ENCODE peak calls at places on chromosome 10, in nine cellular contexts. One of them, this sample, is unnamed.

GRCh38 chr10:109894516-109894915 is 28.8 kb downstream of the XPNPEP1 start:
- DNase-seq in nephron progenitor cell: no peak
- DNase-seq in GM23338: no peak
- DNase-seq in AG09309: peak
- DNase-seq in dorsolateral prefrontal cortex: peak
- DNase-seq in PC-3: no peak
- DNase-seq in mammary epithelial cell: peak
- DNase-seq in neural progenitor cell: no peak
- DNase-seq in tibial nerve: peak
- DNase-seq in this sample: no peak

GRCh38 chr10:92573091-92573797 is 649 bp downstream of the IDE start:
- DNase-seq in PC-3: peak
- DNase-seq in GM23338: peak
- DNase-seq in tibial nerve: no peak
- DNase-seq in dorsolateral prefrontal cortex: no peak
- DNase-seq in AG09309: no peak
- DNase-seq in nephron progenitor cell: peak
- DNase-seq in neural progenitor cell: peak
- DNase-seq in mammary epithelial cell: peak
- DNase-seq in this sample: no peak

GRCh38 chr10:33803248-33803647 is 468.8 kb upstream of the NRP1 start:
- DNase-seq in neural progenitor cell: no peak
- DNase-seq in nephron progenitor cell: no peak
- DNase-seq in mammary epithelial cell: peak
- DNase-seq in dorsolateral prefrontal cortex: no peak
- DNase-seq in PC-3: peak
- DNase-seq in AG09309: no peak
- DNase-seq in tibial nerve: no peak
- DNase-seq in GM23338: no peak
- DNase-seq in this sample: no peak

GRCh38 chr10:125982256-125982948 is 86.0 kb downstream of the FANK1 start:
- DNase-seq in GM23338: peak
- DNase-seq in AG09309: peak
- DNase-seq in dorsolateral prefrontal cortex: no peak
- DNase-seq in nephron progenitor cell: peak
- DNase-seq in tibial nerve: peak
- DNase-seq in PC-3: peak
- DNase-seq in neural progenitor cell: peak
- DNase-seq in mammary epithelial cell: peak
- DNase-seq in this sample: no peak

GRCh38 chr10:113970641-113971040 is 73.0 kb upstream of the ADRB1 start:
- DNase-seq in GM23338: no peak
- DNase-seq in AG09309: no peak
- DNase-seq in PC-3: no peak
- DNase-seq in tibial nerve: no peak
- DNase-seq in mammary epithelial cell: no peak
- DNase-seq in nephron progenitor cell: no peak
- DNase-seq in dorsolateral prefrontal cortex: no peak
- DNase-seq in neural progenitor cell: no peak
- DNase-seq in this sample: no peak

GRCh38 chr10:55742487-55742886 is 618.6 kb downstream of the ZWINT start:
- DNase-seq in GM23338: no peak
- DNase-seq in AG09309: no peak
- DNase-seq in dorsolateral prefrontal cortex: no peak
- DNase-seq in neural progenitor cell: no peak
- DNase-seq in mammary epithelial cell: no peak
- DNase-seq in nephron progenitor cell: no peak
- DNase-seq in PC-3: no peak
- DNase-seq in tibial nerve: no peak
- DNase-seq in this sample: no peak

GRCh38 chr10:17025444-17026295 is 103.9 kb downstream of the CUBN start:
- DNase-seq in nephron progenitor cell: no peak
- DNase-seq in neural progenitor cell: peak
- DNase-seq in tibial nerve: no peak
- DNase-seq in PC-3: peak
- DNase-seq in GM23338: no peak
- DNase-seq in dorsolateral prefrontal cortex: peak
- DNase-seq in mammary epithelial cell: peak
- DNase-seq in AG09309: peak
- DNase-seq in this sample: peak

GRCh38 chr10:59320370-59320769 is 42.0 kb downstream of the FAM13C start:
- DNase-seq in dorsolateral prefrontal cortex: no peak
- DNase-seq in GM23338: no peak
- DNase-seq in neural progenitor cell: no peak
- DNase-seq in PC-3: no peak
- DNase-seq in nephron progenitor cell: no peak
- DNase-seq in tibial nerve: no peak
- DNase-seq in AG09309: no peak
- DNase-seq in mammary epithelial cell: no peak
- DNase-seq in this sample: no peak

GRCh38 chr10:97827778-97828291 is 21.8 kb upstream of the GOLGA7B start:
- DNase-seq in GM23338: peak
- DNase-seq in nephron progenitor cell: no peak
- DNase-seq in dorsolateral prefrontal cortex: no peak
- DNase-seq in tibial nerve: no peak
- DNase-seq in mammary epithelial cell: peak
- DNase-seq in PC-3: peak
- DNase-seq in neural progenitor cell: no peak
- DNase-seq in AG09309: no peak
- DNase-seq in this sample: no peak
- TF ChIP-seq CTCF in GM23338: no peak
- TF ChIP-seq CTCF in nephron progenitor cell: no peak
- TF ChIP-seq CTCF in dorsolateral prefrontal cortex: no peak
- TF ChIP-seq CTCF in tibial nerve: no peak
- TF ChIP-seq CTCF in mammary epithelial cell: peak
- TF ChIP-seq CTCF in PC-3: no peak
- TF ChIP-seq CTCF in neural progenitor cell: no peak
- TF ChIP-seq CTCF in AG09309: no peak
- TF ChIP-seq CTCF in this sample: no peak

GRCh38 chr10:15083674-15084501 is 4.7 kb downstream of the ACBD7 start:
- DNase-seq in GM23338: no peak
- DNase-seq in mammary epithelial cell: no peak
- DNase-seq in PC-3: no peak
- DNase-seq in tibial nerve: no peak
- DNase-seq in dorsolateral prefrontal cortex: no peak
- DNase-seq in neural progenitor cell: no peak
- DNase-seq in nephron progenitor cell: no peak
- DNase-seq in AG09309: no peak
- DNase-seq in this sample: no peak

GRCh38 chr10:15091418-15091817 is 2.8 kb upstream of the ACBD7 start:
- DNase-seq in PC-3: no peak
- DNase-seq in mammary epithelial cell: no peak
- DNase-seq in AG09309: no peak
- DNase-seq in nephron progenitor cell: no peak
- DNase-seq in dorsolateral prefrontal cortex: no peak
- DNase-seq in neural progenitor cell: no peak
- DNase-seq in tibial nerve: no peak
- DNase-seq in GM23338: no peak
- DNase-seq in this sample: no peak

GRCh38 chr10:15084502-15084922 is 4.1 kb downstream of the ACBD7 start:
- DNase-seq in PC-3: peak
- DNase-seq in mammary epithelial cell: peak
- DNase-seq in GM23338: peak
- DNase-seq in neural progenitor cell: peak
- DNase-seq in tibial nerve: peak
- DNase-seq in nephron progenitor cell: no peak
- DNase-seq in AG09309: peak
- DNase-seq in dorsolateral prefrontal cortex: no peak
- DNase-seq in this sample: no peak

GRCh38 chr10:15092855-15093408 is 4.2 kb upstream of the RPP38 start:
- DNase-seq in tibial nerve: no peak
- DNase-seq in AG09309: no peak
- DNase-seq in PC-3: no peak
- DNase-seq in nephron progenitor cell: no peak
- DNase-seq in dorsolateral prefrontal cortex: no peak
- DNase-seq in neural progenitor cell: no peak
- DNase-seq in GM23338: no peak
- DNase-seq in mammary epithelial cell: no peak
- DNase-seq in this sample: no peak

DNA sequence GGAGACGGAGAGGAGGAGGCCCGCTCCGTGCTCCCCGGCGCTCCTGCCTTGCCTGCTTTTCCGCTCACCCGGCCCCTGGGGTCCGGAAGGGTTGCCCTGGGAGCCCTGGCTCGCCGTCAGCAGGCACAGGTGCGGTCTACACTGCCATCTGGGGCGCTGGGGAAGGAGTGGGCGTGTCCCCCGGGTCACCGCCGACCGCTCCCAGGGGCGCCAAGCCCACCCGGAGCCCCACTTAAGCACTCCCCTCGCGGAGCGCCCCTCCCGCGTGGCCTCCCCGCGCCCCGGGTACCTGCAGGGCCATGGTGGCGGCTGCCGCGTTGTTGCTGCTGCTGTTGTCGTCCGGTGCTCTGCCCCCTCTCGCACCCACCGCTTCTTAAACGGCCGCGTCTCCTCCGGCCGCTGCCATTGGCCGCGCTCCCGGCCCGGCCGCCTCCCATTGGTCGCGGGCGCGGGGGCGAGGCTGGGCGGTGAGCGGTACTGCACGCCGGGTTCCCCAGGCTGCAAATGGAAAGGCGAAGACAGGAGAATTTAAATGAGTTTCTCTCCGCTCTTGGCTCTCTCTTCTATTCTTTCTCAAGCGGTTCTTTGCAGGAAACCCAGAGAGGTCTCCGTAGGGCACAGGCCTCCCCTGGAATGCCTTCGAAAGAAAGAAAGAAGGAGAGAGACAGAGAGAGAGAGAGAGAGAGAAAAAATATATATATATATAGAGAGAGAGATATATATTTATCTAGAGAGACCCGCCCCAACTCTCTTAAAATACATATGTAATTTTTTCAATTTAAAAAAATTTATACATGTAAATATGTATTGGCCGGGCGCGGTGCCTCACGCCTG is at the start of gene ACBD7:
- DNase-seq in mammary epithelial cell: peak
- DNase-seq in PC-3: peak
- DNase-seq in GM23338: peak
- DNase-seq in tibial nerve: peak
- DNase-seq in AG09309: no peak
- DNase-seq in neural progenitor cell: peak
- DNase-seq in dorsolateral prefrontal cortex: peak
- DNase-seq in nephron progenitor cell: peak
- DNase-seq in this sample: peak
- TF ChIP-seq CTCF in mammary epithelial cell: peak
- TF ChIP-seq CTCF in PC-3: no peak
- TF ChIP-seq CTCF in GM23338: peak
- TF ChIP-seq CTCF in tibial nerve: peak
- TF ChIP-seq CTCF in AG09309: peak
- TF ChIP-seq CTCF in neural progenitor cell: peak
- TF ChIP-seq CTCF in dorsolateral prefrontal cortex: peak
- TF ChIP-seq CTCF in nephron progenitor cell: peak
- TF ChIP-seq CTCF in this sample: peak

GRCh38 chr10:97079157-97079435 is 106.7 kb downstream of the SLIT1 start:
- DNase-seq in mammary epithelial cell: no peak
- DNase-seq in neural progenitor cell: no peak
- DNase-seq in tibial nerve: no peak
- DNase-seq in GM23338: no peak
- DNase-seq in nephron progenitor cell: no peak
- DNase-seq in AG09309: no peak
- DNase-seq in PC-3: no peak
- DNase-seq in dorsolateral prefrontal cortex: no peak
- DNase-seq in this sample: no peak

GRCh38 chr10:97080051-97080776 is 105.5 kb downstream of the SLIT1 start:
- DNase-seq in mammary epithelial cell: no peak
- DNase-seq in neural progenitor cell: no peak
- DNase-seq in AG09309: no peak
- DNase-seq in tibial nerve: no peak
- DNase-seq in dorsolateral prefrontal cortex: no peak
- DNase-seq in GM23338: peak
- DNase-seq in nephron progenitor cell: no peak
- DNase-seq in PC-3: no peak
- DNase-seq in this sample: no peak

GRCh38 chr10:97083228-97083860 is 102.4 kb downstream of the SLIT1 start:
- DNase-seq in PC-3: peak
- DNase-seq in GM23338: no peak
- DNase-seq in tibial nerve: no peak
- DNase-seq in neural progenitor cell: no peak
- DNase-seq in nephron progenitor cell: no peak
- DNase-seq in mammary epithelial cell: no peak
- DNase-seq in AG09309: no peak
- DNase-seq in dorsolateral prefrontal cortex: no peak
- DNase-seq in this sample: no peak

GRCh38 chr10:97079454-97079853 is 106.3 kb downstream of the SLIT1 start:
- DNase-seq in AG09309: no peak
- DNase-seq in neural progenitor cell: no peak
- DNase-seq in tibial nerve: no peak
- DNase-seq in PC-3: no peak
- DNase-seq in dorsolateral prefrontal cortex: peak
- DNase-seq in nephron progenitor cell: no peak
- DNase-seq in mammary epithelial cell: no peak
- DNase-seq in GM23338: no peak
- DNase-seq in this sample: no peak

DNA sequence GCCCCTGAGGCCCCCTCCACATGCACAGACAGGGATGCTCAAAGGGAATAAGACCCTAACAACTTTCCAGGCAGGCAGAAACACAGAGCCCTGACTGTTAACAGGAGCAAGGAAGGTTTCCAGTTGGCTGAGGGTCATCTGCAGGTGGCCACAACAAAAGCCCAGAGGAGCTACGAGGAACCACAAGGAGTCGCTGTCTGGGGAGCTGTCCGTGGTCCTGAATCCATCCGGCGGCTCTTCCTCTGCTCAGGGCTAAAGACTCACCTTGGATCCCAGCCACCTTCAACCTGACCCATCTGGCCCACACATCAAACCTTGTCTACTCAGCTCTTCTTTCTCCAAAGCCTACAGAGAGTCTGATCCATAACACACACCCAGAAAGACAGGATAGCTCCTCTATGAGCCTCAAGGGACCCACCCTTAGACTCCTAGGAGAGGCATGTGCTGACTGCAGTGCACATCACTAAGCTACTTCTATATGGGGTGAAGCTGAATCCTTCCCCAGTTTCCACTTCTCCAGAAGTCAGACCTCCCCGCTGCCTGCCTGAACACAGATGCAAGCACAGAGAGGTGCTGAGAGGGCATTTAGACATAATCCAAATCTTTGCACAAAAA is 104.0 kb downstream of the SLIT1 start:
- DNase-seq in PC-3: peak
- DNase-seq in neural progenitor cell: peak
- DNase-seq in nephron progenitor cell: peak
- DNase-seq in dorsolateral prefrontal cortex: no peak
- DNase-seq in mammary epithelial cell: peak
- DNase-seq in tibial nerve: no peak
- DNase-seq in GM23338: peak
- DNase-seq in AG09309: peak
- DNase-seq in this sample: peak
- TF ChIP-seq CTCF in PC-3: peak
- TF ChIP-seq CTCF in neural progenitor cell: peak
- TF ChIP-seq CTCF in nephron progenitor cell: peak
- TF ChIP-seq CTCF in dorsolateral prefrontal cortex: peak
- TF ChIP-seq CTCF in mammary epithelial cell: peak
- TF ChIP-seq CTCF in tibial nerve: no peak
- TF ChIP-seq CTCF in GM23338: peak
- TF ChIP-seq CTCF in AG09309: peak
- TF ChIP-seq CTCF in this sample: peak

DNA sequence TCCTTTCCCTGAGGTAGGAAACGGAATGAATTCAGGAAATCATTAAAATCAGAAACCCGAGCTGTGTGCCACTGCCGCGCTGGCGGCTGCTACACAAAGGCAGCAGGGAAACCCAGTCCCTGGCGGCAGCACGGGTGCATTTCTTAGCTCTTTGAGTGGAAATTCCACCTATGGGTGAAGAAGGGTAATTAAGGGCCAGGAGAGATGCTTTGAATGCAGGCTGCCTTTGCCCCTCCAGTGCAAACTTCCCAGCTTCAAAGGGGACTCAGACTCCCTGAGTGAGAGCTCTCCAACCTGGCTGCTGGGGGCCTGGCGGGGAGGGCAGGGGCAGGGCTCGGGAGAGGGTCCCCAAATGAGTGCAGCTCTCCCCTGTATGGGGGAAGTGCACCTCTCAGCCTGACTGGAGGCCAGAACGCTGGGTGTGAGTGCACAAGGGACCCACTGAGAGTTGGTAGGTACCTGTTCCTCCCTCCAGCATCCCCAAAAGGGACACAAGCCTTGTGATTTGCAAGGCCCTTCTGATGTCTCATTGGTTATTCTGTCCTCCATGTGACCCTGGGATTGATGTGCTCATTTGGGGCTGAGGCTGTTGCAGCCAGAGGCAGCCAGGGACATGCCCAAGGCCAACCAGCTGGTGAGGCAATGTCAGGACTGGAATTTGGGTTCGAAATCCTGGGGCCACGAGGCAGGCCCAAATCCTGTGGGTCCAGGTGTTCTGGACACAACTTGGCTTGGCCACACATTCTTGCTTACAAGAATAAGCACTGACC is 16.3 kb upstream of the ZMIZ1 start:
- DNase-seq in GM23338: peak
- DNase-seq in PC-3: peak
- DNase-seq in tibial nerve: no peak
- DNase-seq in dorsolateral prefrontal cortex: no peak
- DNase-seq in nephron progenitor cell: peak
- DNase-seq in neural progenitor cell: peak
- DNase-seq in AG09309: no peak
- DNase-seq in mammary epithelial cell: no peak
- DNase-seq in this sample: no peak
- TF ChIP-seq CTCF in GM23338: peak
- TF ChIP-seq CTCF in PC-3: peak
- TF ChIP-seq CTCF in tibial nerve: no peak
- TF ChIP-seq CTCF in dorsolateral prefrontal cortex: no peak
- TF ChIP-seq CTCF in nephron progenitor cell: peak
- TF ChIP-seq CTCF in neural progenitor cell: peak
- TF ChIP-seq CTCF in AG09309: no peak
- TF ChIP-seq CTCF in mammary epithelial cell: peak
- TF ChIP-seq CTCF in this sample: no peak